ENCODE peak calls at places on chromosomes 4 and X, in ten cellular contexts. R, B, N, Q, U, C, D, K, X and S are unnamed samples.

GRCh38 chrX:9352683-9353430 is 112.0 kb upstream of the TBL1X start:
- DNase-seq in X (no peak), B (no peak), Q (peak; percentile 41), K (no peak), U (peak; percentile 80), C (peak; percentile 36), R (peak; percentile 49), N (no peak), D (no peak), S (no peak)

GRCh38 chr4:89539797-89540711 is 232.5 kb upstream of the GPRIN3 start:
- DNase-seq in U (no peak), X (peak; percentile 69), Q (no peak), B (no peak), N (no peak), K (no peak), R (no peak), D (no peak), C (no peak), S (no peak)

GRCh38 chrX:71366674-71367256 is 608 bp downstream of the TAF1 start:
- DNase-seq in D (no peak), K (peak; percentile 14), C (peak; percentile 22), U (peak; percentile 83), R (no peak), X (peak; percentile 40), B (no peak), N (no peak), Q (peak; percentile 19), S (no peak)

GRCh38 chrX:72041901-72042859 is 89.5 kb downstream of the RTL5 start:
- DNase-seq in N (no peak), Q (no peak), K (no peak), B (no peak), C (no peak), X (no peak), R (no peak), U (no peak), D (no peak), S (no peak)

GRCh38 chr4:23938796-23939195 is 48.9 kb upstream of the PPARGC1A start:
- DNase-seq in D (no peak), R (no peak), B (no peak), K (no peak), N (no peak), Q (no peak), U (no peak), X (no peak), C (no peak), S (no peak)

GRCh38 chrX:19904778-19905367 is 17.5 kb upstream of the SH3KBP1 start:
- DNase-seq in U (no peak), X (peak; percentile 24), Q (no peak), R (no peak), D (peak; percentile 23), K (peak; percentile 79), B (peak; percentile 34), N (no peak), C (peak; percentile 15), S (peak; percentile 2)

GRCh38 chr4:26001816-26002215 is 87.8 kb downstream of the SMIM20 start:
- DNase-seq in D (no peak), K (no peak), B (no peak), R (no peak), Q (no peak), C (no peak), N (no peak), U (no peak), X (no peak), S (peak; percentile 67)

GRCh38 chrX:3582421-3582820 is 131.0 kb downstream of the PRKX start:
- DNase-seq in Q (no peak), R (no peak), C (no peak), K (no peak), U (no peak), X (no peak), N (no peak), B (no peak), D (no peak), S (no peak)

GRCh38 chr4:2932561-2932950 is 30.6 kb downstream of the NOP14 start:
- DNase-seq in Q (no peak), R (peak; percentile 26), U (peak; percentile 82), D (no peak), X (no peak), B (no peak), K (no peak), C (no peak), N (peak; percentile 77), S (no peak)

GRCh38 chr4:38687571-38688011 is 23.6 kb downstream of the KLF3 start:
- DNase-seq in D (no peak), Q (no peak), U (no peak), C (no peak), R (no peak), X (peak; percentile 56), K (no peak), N (no peak), B (no peak), S (no peak)

GRCh38 chr4:169128902-169129301 is 118.8 kb upstream of the CBR4 start:
- DNase-seq in C (no peak), N (no peak), D (no peak), R (no peak), K (no peak), Q (no peak), B (no peak), U (no peak), X (no peak), S (no peak)

GRCh38 chrX:47232197-47232802 is 509 bp upstream of the USP11 start:
- DNase-seq in R (no peak), D (no peak), B (no peak), X (peak; percentile 1), N (no peak), C (no peak), Q (no peak), U (no peak), K (no peak), S (no peak)

GRCh38 chr4:141028024-141028529 is 105.2 kb downstream of the RNF150 start:
- DNase-seq in X (no peak), Q (no peak), C (no peak), D (no peak), U (no peak), N (no peak), B (no peak), K (no peak), R (no peak), S (no peak)

GRCh38 chrX:109187473-109188168 is 294.3 kb downstream of the GUCY2F start:
- DNase-seq in N (no peak), Q (no peak), X (no peak), D (no peak), K (no peak), B (no peak), R (no peak), C (no peak), U (no peak), S (no peak)

GRCh38 chr4:183450108-183450507 is 5.7 kb downstream of the CDKN2AIP start:
- DNase-seq in U (no peak), K (no peak), R (no peak), N (no peak), Q (no peak), C (no peak), B (no peak), D (no peak), X (no peak), S (no peak)

GRCh38 chr4:183444953-183445543 is 612 bp downstream of the CDKN2AIP start:
- DNase-seq in N (peak; percentile 83), K (peak; percentile 63), Q (peak; percentile 52), R (peak; percentile 46), X (no peak), U (peak; percentile 95), C (no peak), B (no peak), D (peak; percentile 24), S (no peak)

GRCh38 chr4:183448436-183448835 is 4.0 kb downstream of the CDKN2AIP start:
- DNase-seq in B (no peak), Q (no peak), K (no peak), C (no peak), X (no peak), D (no peak), N (no peak), R (no peak), U (no peak), S (no peak)

GRCh38 chr4:183449193-183449888 is 4.9 kb downstream of the CDKN2AIP start:
- DNase-seq in R (no peak), N (no peak), B (no peak), X (no peak), K (no peak), D (no peak), Q (no peak), U (no peak), C (no peak), S (no peak)

GRCh38 chr4:183447646-183448045 is 3.2 kb downstream of the CDKN2AIP start:
- DNase-seq in C (no peak), Q (no peak), D (no peak), X (no peak), N (no peak), U (no peak), K (no peak), B (no peak), R (no peak), S (no peak)
- H3K4me1 ChIP-seq in C (peaks cover 22% of the 10 kb centered on the region), Q (peaks cover 44% of the 10 kb centered on the region), D (peaks cover 9% of the 10 kb centered on the region), X (peaks cover 21% of the 10 kb centered on the region), N (peaks cover 47% of the 10 kb centered on the region), U (peaks cover 64% of the 10 kb centered on the region), K (peaks cover 6% of the 10 kb centered on the region), B (peaks cover 4% of the 10 kb centered on the region), R (peaks cover 23% of the 10 kb centered on the region), S (peaks cover 39% of the 10 kb centered on the region)

DNA sequence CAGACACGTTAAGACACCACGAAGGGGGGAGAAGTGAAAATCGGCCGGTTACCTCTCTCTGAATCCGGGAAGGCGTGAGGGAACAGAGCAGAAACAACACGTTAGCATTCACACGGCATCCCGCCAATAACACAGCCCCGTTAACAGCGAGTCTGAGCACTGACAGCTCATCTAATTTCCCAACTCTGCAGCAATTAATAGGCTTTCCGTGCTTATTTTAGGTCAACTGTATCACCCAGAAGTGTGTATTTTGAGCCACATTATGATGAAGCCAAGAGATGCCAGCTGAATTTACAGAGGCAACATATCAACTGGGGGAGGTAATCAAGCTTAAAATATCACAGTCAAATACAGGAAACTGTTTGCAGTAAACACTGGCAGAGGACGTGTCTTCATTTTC is 92.6 kb downstream of the NSUN7 start:
- DNase-seq in K (no peak), U (no peak), Q (no peak), R (no peak), N (no peak), D (peak; percentile 16), C (no peak), X (no peak), B (no peak), S (no peak)
- TF ChIP-seq POLR2AphosphoS5 in K (no peak), U (no peak), Q (no peak), R (no peak), N (no peak), D (peak; percentile 17), C (no peak), X (no peak), B (no peak), S (no peak)

DNA sequence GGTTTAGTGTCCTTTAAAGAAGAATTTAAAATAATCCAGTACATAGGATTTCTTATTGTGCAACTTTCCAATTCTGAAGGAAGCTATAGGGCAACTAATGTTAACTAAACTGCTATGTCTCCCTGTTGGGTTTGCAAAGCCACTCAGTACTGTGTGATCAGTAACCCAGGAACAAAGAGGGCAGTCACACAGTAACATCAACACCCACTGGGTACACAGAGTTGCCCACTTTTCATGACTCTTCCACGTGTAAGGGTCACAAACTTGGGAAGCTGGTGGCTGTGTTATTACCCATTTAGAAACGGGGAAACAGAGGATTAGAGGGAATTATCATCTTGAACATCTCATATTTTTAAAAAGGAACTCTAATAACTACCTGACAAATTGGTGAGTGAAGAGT is 555.0 kb upstream of the DIPK2B start:
- DNase-seq in C (no peak), K (no peak), U (no peak), D (no peak), B (no peak), R (no peak), Q (no peak), N (no peak), X (peak; percentile 3), S (no peak)
- H3K4me1 ChIP-seq in C (no peaks in the 10 kb centered on the region), K (peaks cover 9% of the 10 kb centered on the region), U (peaks cover 71% of the 10 kb centered on the region), D (no peaks in the 10 kb centered on the region), B (peaks cover 96% of the 10 kb centered on the region), R (no peaks in the 10 kb centered on the region), Q (peaks cover 12% of the 10 kb centered on the region), N (peaks cover 12% of the 10 kb centered on the region), X (peaks cover 90% of the 10 kb centered on the region), S (peaks cover 35% of the 10 kb centered on the region)

GRCh38 chrX:154046262-154046771 is 26.6 kb upstream of the IRAK1 start:
- DNase-seq in R (no peak), D (peak; percentile 66), Q (no peak), K (no peak), C (no peak), X (peak; percentile 93), N (no peak), B (no peak), U (no peak), S (no peak)
- TF ChIP-seq POLR2AphosphoS5 in R (no peak), D (peak; percentile 69), Q (no peak), K (no peak), C (no peak), X (no peak), N (no peak), B (no peak), U (no peak), S (no peak)